ENCODE peak calls at places on chromosomes 1 and 21, in eight cellular contexts. E is cardiac fibroblast; A is activated CD4-positive, alpha-beta T cell treated with anti-CD3 and anti-CD28 coated beads for 1 hour; M is EL; V is CD8-positive, alpha-beta T cell; O is activated CD8-positive, alpha-beta memory T cell treated with anti-CD3 and anti-CD28 coated beads for 1 hour; N is esophagus squamous epithelium; X is GF-D8. G is an unnamed sample.

GRCh38 chr1:89545264-89546038 is 20.8 kb downstream of the LRRC8B start:
- DNase-seq in E (peak), A (no peak), M (no peak), V (no peak), O (no peak), N (no peak), X (peak), G (no peak)

GRCh38 chr1:172990598-172991215 is 60.0 kb downstream of the TNFSF18 start:
- DNase-seq in E (peak), A (no peak), M (peak), V (no peak), O (no peak), N (no peak), X (no peak), G (no peak)

GRCh38 chr1:51484591-51484990 is 34.5 kb downstream of the EPS15 start:
- DNase-seq in E (peak), A (no peak), M (peak), V (no peak), O (no peak), N (no peak), X (no peak), G (no peak)

GRCh38 chr21:36193200-36193599 is 36.6 kb downstream of the DOP1B start:
- DNase-seq in E (no peak), A (no peak), M (peak), V (no peak), O (no peak), N (no peak), X (no peak), G (no peak)

GRCh38 chr1:66761273-66761672 is 9.0 kb downstream of the DYNLT5 start:
- DNase-seq in E (peak), A (no peak), M (peak), V (no peak), O (no peak), N (no peak), X (no peak), G (no peak)

GRCh38 chr1:15158506-15159165 is 5.1 kb downstream of the TMEM51 start:
- DNase-seq in E (peak), A (no peak), M (peak), V (no peak), O (no peak), N (no peak), X (no peak), G (no peak)

GRCh38 chr1:109762039-109762585 is 1.6 kb downstream of the EPS8L3 start:
- DNase-seq in E (no peak), A (no peak), M (no peak), V (no peak), O (no peak), N (no peak), X (no peak), G (no peak)

GRCh38 chr1:218711021-218711420 is 365.9 kb downstream of the TGFB2 start:
- DNase-seq in E (peak), A (no peak), M (peak), V (no peak), O (no peak), N (no peak), X (no peak), G (no peak)

GRCh38 chr1:41333146-41333784 is 28.0 kb upstream of the FOXO6 start:
- DNase-seq in E (peak), A (no peak), M (peak), V (no peak), O (no peak), N (no peak), X (no peak), G (no peak)

GRCh38 chr1:230167419-230167852 is 100.4 kb downstream of the GALNT2 start:
- DNase-seq in E (peak), A (peak), M (peak), V (peak), O (peak), N (no peak), X (peak), G (no peak)

GRCh38 chr1:154586641-154587040 is 19.1 kb downstream of the CHRNB2 start:
- DNase-seq in E (no peak), A (no peak), M (no peak), V (no peak), O (no peak), N (no peak), X (no peak), G (no peak)

GRCh38 chr1:36881071-36881405 is 153.3 kb downstream of the GRIK3 start:
- DNase-seq in E (no peak), A (no peak), M (no peak), V (no peak), O (no peak), N (no peak), X (no peak), G (no peak)

GRCh38 chr1:36766481-36766880 is 267.8 kb downstream of the GRIK3 start:
- DNase-seq in E (no peak), A (no peak), M (no peak), V (no peak), O (no peak), N (no peak), X (no peak), G (no peak)

GRCh38 chr1:170592591-170593111 is 60.7 kb downstream of the GORAB start:
- DNase-seq in E (no peak), A (no peak), M (peak), V (no peak), O (no peak), N (no peak), X (no peak), G (no peak)

GRCh38 chr1:171817511-171818265 is 23.6 kb upstream of the DNM3 start:
- DNase-seq in E (peak), A (no peak), M (peak), V (no peak), O (no peak), N (no peak), X (no peak), G (no peak)

GRCh38 chr1:21289700-21290545 is at the start of gene ECE1:
- DNase-seq in E (no peak), A (peak), M (peak), V (peak), O (no peak), N (no peak), X (no peak), G (peak)

GRCh38 chr1:91404151-91405012 is at the start of gene HFM1:
- DNase-seq in E (peak), A (peak), M (peak), V (peak), O (peak), N (no peak), X (no peak), G (peak)

GRCh38 chr1:93811646-93812045 is 67.4 kb downstream of the DNTTIP2 start:
- DNase-seq in E (peak), A (no peak), M (peak), V (no peak), O (no peak), N (no peak), X (no peak), G (no peak)

GRCh38 chr1:85577421-85578320 is 2.9 kb upstream of the CCN1 start:
- DNase-seq in E (peak), A (no peak), M (no peak), V (no peak), O (no peak), N (no peak), X (no peak), G (peak)

GRCh38 chr1:31435471-31436409 is 22.7 kb downstream of the SERINC2 start:
- DNase-seq in E (no peak), A (no peak), M (no peak), V (no peak), O (no peak), N (no peak), X (no peak), G (no peak)

GRCh38 chr1:226598455-226598849 is 49.9 kb downstream of the STUM start:
- DNase-seq in E (no peak), A (no peak), M (peak), V (no peak), O (no peak), N (no peak), X (no peak), G (no peak)

GRCh38 chr1:15938628-15939161 is 37.2 kb downstream of the ZBTB17 start:
- DNase-seq in E (no peak), A (no peak), M (no peak), V (no peak), O (no peak), N (no peak), X (no peak), G (no peak)

GRCh38 chr21:44710756-44711326 is 531 bp downstream of the TSPEAR start:
- DNase-seq in E (no peak), A (no peak), M (no peak), V (no peak), O (no peak), N (no peak), X (no peak), G (peak)

GRCh38 chr1:230127105-230128054 is 60.3 kb downstream of the GALNT2 start:
- DNase-seq in E (no peak), A (peak), M (no peak), V (peak), O (no peak), N (no peak), X (peak), G (no peak)

GRCh38 chr21:29350246-29350779 is 51.6 kb downstream of the BACH1 start:
- DNase-seq in E (no peak), A (no peak), M (no peak), V (no peak), O (no peak), N (no peak), X (no peak), G (no peak)

GRCh38 chr1:65208577-65208976 is 60.6 kb downstream of the AK4 start:
- DNase-seq in E (no peak), A (no peak), M (no peak), V (no peak), O (no peak), N (no peak), X (no peak), G (no peak)

GRCh38 chr1:172254521-172255222 is 165.8 kb upstream of the C1orf105 start:
- DNase-seq in E (peak), A (no peak), M (peak), V (no peak), O (no peak), N (no peak), X (no peak), G (no peak)

GRCh38 chr1:223844521-223844961 is 1.2 kb downstream of the TP53BP2 start:
- DNase-seq in E (peak), A (no peak), M (peak), V (peak), O (no peak), N (no peak), X (no peak), G (no peak)

GRCh38 chr1:66791621-66792610 is 9.2 kb downstream of the INSL5 start:
- DNase-seq in E (no peak), A (no peak), M (no peak), V (no peak), O (no peak), N (no peak), X (no peak), G (no peak)

G was measured in upper lobe of left lung.